ENCODE peak calls at places on chromosomes 16 and 17, in eight cellular contexts. One of them, this sample, is unnamed.

GRCh38 chr17:42358434-42358833 is 29.8 kb downstream of the STAT3 start:
- DNase-seq in stimulated activated CD4-positive, alpha-beta T cell treated with anti-CD3 and anti-CD28 coated beads, Interleukin-4, amount 100 ng/mL, for 48 hours: no peak
- DNase-seq in mesenteric fat pad: peak; percentile 18
- DNase-seq in HEK293T: no peak
- DNase-seq in stimulated activated CD8-positive, alpha-beta memory T cell treated with anti-CD3 and anti-CD28 coated beads, Interleukin-15, amount 100 ng/mL, for 4 hours: no peak
- DNase-seq in PC-3: no peak
- DNase-seq in HS-5: no peak
- DNase-seq in EL: no peak
- DNase-seq in this sample: no peak

GRCh38 chr17:64120159-64120558 is 9.8 kb downstream of the ERN1 start:
- DNase-seq in stimulated activated CD8-positive, alpha-beta memory T cell treated with anti-CD3 and anti-CD28 coated beads, Interleukin-15, amount 100 ng/mL, for 4 hours: no peak
- DNase-seq in mesenteric fat pad: no peak
- DNase-seq in PC-3: peak; percentile 75
- DNase-seq in stimulated activated CD4-positive, alpha-beta T cell treated with anti-CD3 and anti-CD28 coated beads, Interleukin-4, amount 100 ng/mL, for 48 hours: no peak
- DNase-seq in EL: no peak
- DNase-seq in HEK293T: no peak
- DNase-seq in HS-5: no peak
- DNase-seq in this sample: no peak

GRCh38 chr17:39194985-39195524 is 2.4 kb downstream of the CACNB1 start:
- DNase-seq in stimulated activated CD4-positive, alpha-beta T cell treated with anti-CD3 and anti-CD28 coated beads, Interleukin-4, amount 100 ng/mL, for 48 hours: no peak
- DNase-seq in mesenteric fat pad: no peak
- DNase-seq in HEK293T: no peak
- DNase-seq in HS-5: no peak
- DNase-seq in PC-3: no peak
- DNase-seq in EL: no peak
- DNase-seq in stimulated activated CD8-positive, alpha-beta memory T cell treated with anti-CD3 and anti-CD28 coated beads, Interleukin-15, amount 100 ng/mL, for 4 hours: no peak
- DNase-seq in this sample: no peak

GRCh38 chr17:62819511-62820221 is 11.6 kb upstream of the MARCHF10 start:
- DNase-seq in stimulated activated CD8-positive, alpha-beta memory T cell treated with anti-CD3 and anti-CD28 coated beads, Interleukin-15, amount 100 ng/mL, for 4 hours: no peak
- DNase-seq in HS-5: peak; percentile 94
- DNase-seq in EL: peak; percentile 98
- DNase-seq in HEK293T: peak; percentile 34
- DNase-seq in PC-3: peak; percentile 98
- DNase-seq in stimulated activated CD4-positive, alpha-beta T cell treated with anti-CD3 and anti-CD28 coated beads, Interleukin-4, amount 100 ng/mL, for 48 hours: no peak
- DNase-seq in mesenteric fat pad: peak; percentile 84
- DNase-seq in this sample: peak; percentile 64

GRCh38 chr17:57045868-57046671 is 39.0 kb upstream of the AKAP1 start:
- DNase-seq in mesenteric fat pad: no peak
- DNase-seq in stimulated activated CD8-positive, alpha-beta memory T cell treated with anti-CD3 and anti-CD28 coated beads, Interleukin-15, amount 100 ng/mL, for 4 hours: peak; percentile 22
- DNase-seq in stimulated activated CD4-positive, alpha-beta T cell treated with anti-CD3 and anti-CD28 coated beads, Interleukin-4, amount 100 ng/mL, for 48 hours: peak; percentile 18
- DNase-seq in HS-5: no peak
- DNase-seq in HEK293T: no peak
- DNase-seq in PC-3: no peak
- DNase-seq in EL: peak; percentile 32
- DNase-seq in this sample: peak; percentile 83

GRCh38 chr17:14760212-14760611 is 459.3 kb downstream of the HS3ST3B1 start:
- DNase-seq in HS-5: no peak
- DNase-seq in EL: no peak
- DNase-seq in PC-3: no peak
- DNase-seq in stimulated activated CD8-positive, alpha-beta memory T cell treated with anti-CD3 and anti-CD28 coated beads, Interleukin-15, amount 100 ng/mL, for 4 hours: no peak
- DNase-seq in HEK293T: no peak
- DNase-seq in mesenteric fat pad: no peak
- DNase-seq in stimulated activated CD4-positive, alpha-beta T cell treated with anti-CD3 and anti-CD28 coated beads, Interleukin-4, amount 100 ng/mL, for 48 hours: no peak
- DNase-seq in this sample: no peak

GRCh38 chr16:85253127-85253941 is 141.1 kb upstream of the CIBAR2 start:
- DNase-seq in PC-3: peak; percentile 31
- DNase-seq in HS-5: no peak
- DNase-seq in HEK293T: peak; percentile 84
- DNase-seq in stimulated activated CD4-positive, alpha-beta T cell treated with anti-CD3 and anti-CD28 coated beads, Interleukin-4, amount 100 ng/mL, for 48 hours: peak; percentile 71
- DNase-seq in stimulated activated CD8-positive, alpha-beta memory T cell treated with anti-CD3 and anti-CD28 coated beads, Interleukin-15, amount 100 ng/mL, for 4 hours: peak; percentile 16
- DNase-seq in mesenteric fat pad: no peak
- DNase-seq in EL: peak; percentile 35
- DNase-seq in this sample: peak; percentile 91

GRCh38 chr16:73040136-73040535 is 7.8 kb downstream of the ZFHX3 start:
- DNase-seq in HEK293T: no peak
- DNase-seq in stimulated activated CD8-positive, alpha-beta memory T cell treated with anti-CD3 and anti-CD28 coated beads, Interleukin-15, amount 100 ng/mL, for 4 hours: no peak
- DNase-seq in mesenteric fat pad: no peak
- DNase-seq in stimulated activated CD4-positive, alpha-beta T cell treated with anti-CD3 and anti-CD28 coated beads, Interleukin-4, amount 100 ng/mL, for 48 hours: no peak
- DNase-seq in HS-5: no peak
- DNase-seq in EL: no peak
- DNase-seq in PC-3: no peak
- DNase-seq in this sample: no peak

GRCh38 chr17:27888945-27889344 is 4.2 kb downstream of the LYRM9 start:
- DNase-seq in EL: peak; percentile 80
- DNase-seq in PC-3: no peak
- DNase-seq in HEK293T: no peak
- DNase-seq in stimulated activated CD4-positive, alpha-beta T cell treated with anti-CD3 and anti-CD28 coated beads, Interleukin-4, amount 100 ng/mL, for 48 hours: no peak
- DNase-seq in mesenteric fat pad: no peak
- DNase-seq in stimulated activated CD8-positive, alpha-beta memory T cell treated with anti-CD3 and anti-CD28 coated beads, Interleukin-15, amount 100 ng/mL, for 4 hours: no peak
- DNase-seq in HS-5: no peak
- DNase-seq in this sample: peak; percentile 17

GRCh38 chr17:79473111-79473835 is 137.6 kb downstream of the RBFOX3 start:
- DNase-seq in HS-5: peak; percentile 9
- DNase-seq in EL: no peak
- DNase-seq in stimulated activated CD8-positive, alpha-beta memory T cell treated with anti-CD3 and anti-CD28 coated beads, Interleukin-15, amount 100 ng/mL, for 4 hours: no peak
- DNase-seq in HEK293T: no peak
- DNase-seq in stimulated activated CD4-positive, alpha-beta T cell treated with anti-CD3 and anti-CD28 coated beads, Interleukin-4, amount 100 ng/mL, for 48 hours: no peak
- DNase-seq in PC-3: peak; percentile 28
- DNase-seq in mesenteric fat pad: no peak
- DNase-seq in this sample: no peak

GRCh38 chr16:88783391-88784073 is 1.5 kb downstream of the PIEZO1 start:
- DNase-seq in HS-5: no peak
- DNase-seq in EL: peak; percentile 53
- DNase-seq in PC-3: peak; percentile 27
- DNase-seq in HEK293T: no peak
- DNase-seq in mesenteric fat pad: no peak
- DNase-seq in stimulated activated CD8-positive, alpha-beta memory T cell treated with anti-CD3 and anti-CD28 coated beads, Interleukin-15, amount 100 ng/mL, for 4 hours: no peak
- DNase-seq in stimulated activated CD4-positive, alpha-beta T cell treated with anti-CD3 and anti-CD28 coated beads, Interleukin-4, amount 100 ng/mL, for 48 hours: no peak
- DNase-seq in this sample: no peak

GRCh38 chr17:43094129-43094834 is 30.9 kb downstream of the BRCA1 start:
- DNase-seq in stimulated activated CD4-positive, alpha-beta T cell treated with anti-CD3 and anti-CD28 coated beads, Interleukin-4, amount 100 ng/mL, for 48 hours: no peak
- DNase-seq in HEK293T: no peak
- DNase-seq in HS-5: no peak
- DNase-seq in EL: peak; percentile 46
- DNase-seq in stimulated activated CD8-positive, alpha-beta memory T cell treated with anti-CD3 and anti-CD28 coated beads, Interleukin-15, amount 100 ng/mL, for 4 hours: no peak
- DNase-seq in mesenteric fat pad: no peak
- DNase-seq in PC-3: no peak
- DNase-seq in this sample: no peak

GRCh38 chr16:54633943-54634362 is 296.7 kb upstream of the IRX5 start:
- DNase-seq in PC-3: no peak
- DNase-seq in HS-5: no peak
- DNase-seq in stimulated activated CD4-positive, alpha-beta T cell treated with anti-CD3 and anti-CD28 coated beads, Interleukin-4, amount 100 ng/mL, for 48 hours: no peak
- DNase-seq in HEK293T: peak; percentile 33
- DNase-seq in EL: peak; percentile 10
- DNase-seq in stimulated activated CD8-positive, alpha-beta memory T cell treated with anti-CD3 and anti-CD28 coated beads, Interleukin-15, amount 100 ng/mL, for 4 hours: no peak
- DNase-seq in mesenteric fat pad: no peak
- DNase-seq in this sample: no peak

GRCh38 chr16:23587726-23588125 is 8.4 kb downstream of the NDUFAB1 start:
- DNase-seq in HS-5: peak; percentile 91
- DNase-seq in EL: peak; percentile 98
- DNase-seq in mesenteric fat pad: no peak
- DNase-seq in stimulated activated CD4-positive, alpha-beta T cell treated with anti-CD3 and anti-CD28 coated beads, Interleukin-4, amount 100 ng/mL, for 48 hours: no peak
- DNase-seq in HEK293T: no peak
- DNase-seq in PC-3: peak; percentile 8
- DNase-seq in stimulated activated CD8-positive, alpha-beta memory T cell treated with anti-CD3 and anti-CD28 coated beads, Interleukin-15, amount 100 ng/mL, for 4 hours: no peak
- DNase-seq in this sample: no peak

GRCh38 chr16:57258226-57258909 is 13.3 kb downstream of the ARL2BP start:
- DNase-seq in stimulated activated CD4-positive, alpha-beta T cell treated with anti-CD3 and anti-CD28 coated beads, Interleukin-4, amount 100 ng/mL, for 48 hours: no peak
- DNase-seq in mesenteric fat pad: peak; percentile 81
- DNase-seq in HS-5: no peak
- DNase-seq in stimulated activated CD8-positive, alpha-beta memory T cell treated with anti-CD3 and anti-CD28 coated beads, Interleukin-15, amount 100 ng/mL, for 4 hours: no peak
- DNase-seq in PC-3: no peak
- DNase-seq in HEK293T: no peak
- DNase-seq in EL: no peak
- DNase-seq in this sample: no peak

GRCh38 chr16:85752511-85753420 is 1.9 kb upstream of the C16orf74 start:
- DNase-seq in HEK293T: peak; percentile 57
- DNase-seq in mesenteric fat pad: no peak
- DNase-seq in HS-5: no peak
- DNase-seq in PC-3: peak; percentile 58
- DNase-seq in stimulated activated CD8-positive, alpha-beta memory T cell treated with anti-CD3 and anti-CD28 coated beads, Interleukin-15, amount 100 ng/mL, for 4 hours: no peak
- DNase-seq in EL: peak; percentile 48
- DNase-seq in stimulated activated CD4-positive, alpha-beta T cell treated with anti-CD3 and anti-CD28 coated beads, Interleukin-4, amount 100 ng/mL, for 48 hours: no peak
- DNase-seq in this sample: peak; percentile 68

GRCh38 chr17:44518032-44518431 is 14.8 kb upstream of the GPATCH8 start:
- DNase-seq in EL: peak; percentile 63
- DNase-seq in stimulated activated CD8-positive, alpha-beta memory T cell treated with anti-CD3 and anti-CD28 coated beads, Interleukin-15, amount 100 ng/mL, for 4 hours: no peak
- DNase-seq in PC-3: no peak
- DNase-seq in stimulated activated CD4-positive, alpha-beta T cell treated with anti-CD3 and anti-CD28 coated beads, Interleukin-4, amount 100 ng/mL, for 48 hours: no peak
- DNase-seq in HS-5: no peak
- DNase-seq in HEK293T: no peak
- DNase-seq in mesenteric fat pad: peak; percentile 35
- DNase-seq in this sample: no peak

GRCh38 chr16:49918257-49918656 is 62.3 kb upstream of the ZNF423 start:
- DNase-seq in stimulated activated CD4-positive, alpha-beta T cell treated with anti-CD3 and anti-CD28 coated beads, Interleukin-4, amount 100 ng/mL, for 48 hours: no peak
- DNase-seq in stimulated activated CD8-positive, alpha-beta memory T cell treated with anti-CD3 and anti-CD28 coated beads, Interleukin-15, amount 100 ng/mL, for 4 hours: no peak
- DNase-seq in mesenteric fat pad: no peak
- DNase-seq in EL: no peak
- DNase-seq in HS-5: no peak
- DNase-seq in PC-3: no peak
- DNase-seq in HEK293T: no peak
- DNase-seq in this sample: no peak

GRCh38 chr16:31085873-31086628 is 2.7 kb downstream of the PRSS53 start:
- DNase-seq in EL: no peak
- DNase-seq in HS-5: no peak
- DNase-seq in PC-3: no peak
- DNase-seq in HEK293T: no peak
- DNase-seq in stimulated activated CD8-positive, alpha-beta memory T cell treated with anti-CD3 and anti-CD28 coated beads, Interleukin-15, amount 100 ng/mL, for 4 hours: no peak
- DNase-seq in stimulated activated CD4-positive, alpha-beta T cell treated with anti-CD3 and anti-CD28 coated beads, Interleukin-4, amount 100 ng/mL, for 48 hours: no peak
- DNase-seq in mesenteric fat pad: no peak
- DNase-seq in this sample: no peak

GRCh38 chr17:57637668-57638010 is 107.5 kb downstream of the CCDC182 start:
- DNase-seq in stimulated activated CD4-positive, alpha-beta T cell treated with anti-CD3 and anti-CD28 coated beads, Interleukin-4, amount 100 ng/mL, for 48 hours: no peak
- DNase-seq in HS-5: no peak
- DNase-seq in PC-3: no peak
- DNase-seq in HEK293T: no peak
- DNase-seq in EL: no peak
- DNase-seq in stimulated activated CD8-positive, alpha-beta memory T cell treated with anti-CD3 and anti-CD28 coated beads, Interleukin-15, amount 100 ng/mL, for 4 hours: no peak
- DNase-seq in mesenteric fat pad: no peak
- DNase-seq in this sample: no peak

GRCh38 chr17:17508641-17509591 is 12.7 kb upstream of the RASD1 start:
- DNase-seq in EL: no peak
- DNase-seq in stimulated activated CD4-positive, alpha-beta T cell treated with anti-CD3 and anti-CD28 coated beads, Interleukin-4, amount 100 ng/mL, for 48 hours: no peak
- DNase-seq in HEK293T: no peak
- DNase-seq in stimulated activated CD8-positive, alpha-beta memory T cell treated with anti-CD3 and anti-CD28 coated beads, Interleukin-15, amount 100 ng/mL, for 4 hours: no peak
- DNase-seq in HS-5: no peak
- DNase-seq in mesenteric fat pad: no peak
- DNase-seq in PC-3: no peak
- DNase-seq in this sample: peak; percentile 1

GRCh38 chr16:49085689-49086088 is 195.9 kb downstream of the CBLN1 start:
- DNase-seq in EL: no peak
- DNase-seq in stimulated activated CD8-positive, alpha-beta memory T cell treated with anti-CD3 and anti-CD28 coated beads, Interleukin-15, amount 100 ng/mL, for 4 hours: no peak
- DNase-seq in HS-5: no peak
- DNase-seq in PC-3: no peak
- DNase-seq in HEK293T: no peak
- DNase-seq in stimulated activated CD4-positive, alpha-beta T cell treated with anti-CD3 and anti-CD28 coated beads, Interleukin-4, amount 100 ng/mL, for 48 hours: no peak
- DNase-seq in mesenteric fat pad: no peak
- DNase-seq in this sample: no peak

GRCh38 chr17:81396722-81397313 is 1.6 kb downstream of the BAHCC1 start:
- DNase-seq in PC-3: peak; percentile 53
- DNase-seq in EL: peak; percentile 65
- DNase-seq in HEK293T: peak; percentile 43
- DNase-seq in mesenteric fat pad: no peak
- DNase-seq in HS-5: no peak
- DNase-seq in stimulated activated CD4-positive, alpha-beta T cell treated with anti-CD3 and anti-CD28 coated beads, Interleukin-4, amount 100 ng/mL, for 48 hours: no peak
- DNase-seq in stimulated activated CD8-positive, alpha-beta memory T cell treated with anti-CD3 and anti-CD28 coated beads, Interleukin-15, amount 100 ng/mL, for 4 hours: no peak
- DNase-seq in this sample: peak; percentile 86

GRCh38 chr17:44167181-44167861 is 3.2 kb upstream of the ASB16 start:
- DNase-seq in PC-3: no peak
- DNase-seq in EL: no peak
- DNase-seq in stimulated activated CD8-positive, alpha-beta memory T cell treated with anti-CD3 and anti-CD28 coated beads, Interleukin-15, amount 100 ng/mL, for 4 hours: no peak
- DNase-seq in stimulated activated CD4-positive, alpha-beta T cell treated with anti-CD3 and anti-CD28 coated beads, Interleukin-4, amount 100 ng/mL, for 48 hours: no peak
- DNase-seq in HEK293T: no peak
- DNase-seq in HS-5: no peak
- DNase-seq in mesenteric fat pad: no peak
- DNase-seq in this sample: no peak

GRCh38 chr17:50660042-50660886 is 25.6 kb downstream of the ABCC3 start:
- DNase-seq in stimulated activated CD4-positive, alpha-beta T cell treated with anti-CD3 and anti-CD28 coated beads, Interleukin-4, amount 100 ng/mL, for 48 hours: no peak
- DNase-seq in HEK293T: no peak
- DNase-seq in PC-3: peak; percentile 70
- DNase-seq in stimulated activated CD8-positive, alpha-beta memory T cell treated with anti-CD3 and anti-CD28 coated beads, Interleukin-15, amount 100 ng/mL, for 4 hours: no peak
- DNase-seq in EL: peak; percentile 56
- DNase-seq in mesenteric fat pad: no peak
- DNase-seq in HS-5: no peak
- DNase-seq in this sample: no peak

GRCh38 chr16:4981473-4981872 is 23.3 kb downstream of the SEC14L5 start:
- DNase-seq in mesenteric fat pad: no peak
- DNase-seq in HEK293T: no peak
- DNase-seq in EL: no peak
- DNase-seq in stimulated activated CD4-positive, alpha-beta T cell treated with anti-CD3 and anti-CD28 coated beads, Interleukin-4, amount 100 ng/mL, for 48 hours: no peak
- DNase-seq in HS-5: no peak
- DNase-seq in stimulated activated CD8-positive, alpha-beta memory T cell treated with anti-CD3 and anti-CD28 coated beads, Interleukin-15, amount 100 ng/mL, for 4 hours: no peak
- DNase-seq in PC-3: no peak
- DNase-seq in this sample: no peak

GRCh38 chr17:80791758-80792284 is 199.8 kb upstream of the CHMP6 start:
- DNase-seq in HS-5: peak; percentile 90
- DNase-seq in HEK293T: no peak
- DNase-seq in stimulated activated CD4-positive, alpha-beta T cell treated with anti-CD3 and anti-CD28 coated beads, Interleukin-4, amount 100 ng/mL, for 48 hours: no peak
- DNase-seq in mesenteric fat pad: peak; percentile 89
- DNase-seq in PC-3: peak; percentile 99
- DNase-seq in EL: peak; percentile 99
- DNase-seq in stimulated activated CD8-positive, alpha-beta memory T cell treated with anti-CD3 and anti-CD28 coated beads, Interleukin-15, amount 100 ng/mL, for 4 hours: no peak
- DNase-seq in this sample: no peak

GRCh38 chr17:17398928-17399926 is 77.6 kb upstream of the MED9 start:
- DNase-seq in stimulated activated CD8-positive, alpha-beta memory T cell treated with anti-CD3 and anti-CD28 coated beads, Interleukin-15, amount 100 ng/mL, for 4 hours: no peak
- DNase-seq in HS-5: no peak
- DNase-seq in stimulated activated CD4-positive, alpha-beta T cell treated with anti-CD3 and anti-CD28 coated beads, Interleukin-4, amount 100 ng/mL, for 48 hours: no peak
- DNase-seq in PC-3: no peak
- DNase-seq in HEK293T: no peak
- DNase-seq in EL: no peak
- DNase-seq in mesenteric fat pad: no peak
- DNase-seq in this sample: no peak

GRCh38 chr16:14640538-14640937 is 7.8 kb downstream of the BFAR start:
- DNase-seq in HS-5: no peak
- DNase-seq in HEK293T: no peak
- DNase-seq in PC-3: no peak
- DNase-seq in stimulated activated CD8-positive, alpha-beta memory T cell treated with anti-CD3 and anti-CD28 coated beads, Interleukin-15, amount 100 ng/mL, for 4 hours: no peak
- DNase-seq in mesenteric fat pad: peak; percentile 62
- DNase-seq in EL: no peak
- DNase-seq in stimulated activated CD4-positive, alpha-beta T cell treated with anti-CD3 and anti-CD28 coated beads, Interleukin-4, amount 100 ng/mL, for 48 hours: no peak
- DNase-seq in this sample: no peak

GRCh38 chr16:88527937-88528743 is 42.1 kb upstream of the ZC3H18 start:
- DNase-seq in HEK293T: no peak
- DNase-seq in HS-5: no peak
- DNase-seq in mesenteric fat pad: no peak
- DNase-seq in PC-3: no peak
- DNase-seq in stimulated activated CD8-positive, alpha-beta memory T cell treated with anti-CD3 and anti-CD28 coated beads, Interleukin-15, amount 100 ng/mL, for 4 hours: no peak
- DNase-seq in EL: no peak
- DNase-seq in stimulated activated CD4-positive, alpha-beta T cell treated with anti-CD3 and anti-CD28 coated beads, Interleukin-4, amount 100 ng/mL, for 48 hours: no peak
- DNase-seq in this sample: no peak

GRCh38 chr16:85057212-85057889 is 29.8 kb downstream of the KIAA0513 start:
- DNase-seq in stimulated activated CD8-positive, alpha-beta memory T cell treated with anti-CD3 and anti-CD28 coated beads, Interleukin-15, amount 100 ng/mL, for 4 hours: no peak
- DNase-seq in PC-3: peak; percentile 17
- DNase-seq in HEK293T: peak; percentile 62
- DNase-seq in HS-5: no peak
- DNase-seq in EL: no peak
- DNase-seq in stimulated activated CD4-positive, alpha-beta T cell treated with anti-CD3 and anti-CD28 coated beads, Interleukin-4, amount 100 ng/mL, for 48 hours: no peak
- DNase-seq in mesenteric fat pad: no peak
- DNase-seq in this sample: no peak

GRCh38 chr16:74309789-74310781 is 13.5 kb downstream of the PSMD7 start:
- DNase-seq in PC-3: peak; percentile 55
- DNase-seq in stimulated activated CD8-positive, alpha-beta memory T cell treated with anti-CD3 and anti-CD28 coated beads, Interleukin-15, amount 100 ng/mL, for 4 hours: no peak
- DNase-seq in EL: peak; percentile 59
- DNase-seq in mesenteric fat pad: no peak
- DNase-seq in HS-5: no peak
- DNase-seq in stimulated activated CD4-positive, alpha-beta T cell treated with anti-CD3 and anti-CD28 coated beads, Interleukin-4, amount 100 ng/mL, for 48 hours: no peak
- DNase-seq in HEK293T: peak; percentile 64
- DNase-seq in this sample: peak; percentile 57

This sample was measured in retina.